ENCODE peak calls at places on chromosomes 4 and X, in ten cellular contexts. V is neural progenitor cell, P is HL-60, H is mammary epithelial cell, I is endodermal cell, T is psoas muscle, L is right lobe of liver, Q is PC-9, E is astrocyte of the spinal cord, D is pancreas. N is an unnamed sample.

GRCh38 chr4:8332891-8333331 is 63.4 kb downstream of the HTRA3 start:
- DNase-seq in H (peak; percentile 21), I (peak; percentile 29), E (no peak), T (no peak), L (no peak), D (no peak), Q (peak; percentile 49), P (no peak), V (no peak), N (no peak)

GRCh38 chrX:132463411-132463810 is 25.4 kb downstream of the MBNL3 start:
- DNase-seq in L (no peak), Q (no peak), D (no peak), E (no peak), V (peak; percentile 43), H (no peak), I (peak; percentile 63), P (peak; percentile 32), T (no peak), N (no peak)

GRCh38 chrX:9859711-9860555 is 73.7 kb downstream of the SHROOM2 start:
- DNase-seq in Q (no peak), D (no peak), L (no peak), P (no peak), T (no peak), I (no peak), V (no peak), H (no peak), E (peak; percentile 61), N (no peak)

GRCh38 chr4:8157496-8157895 is 1.1 kb downstream of the ABLIM2 start:
- DNase-seq in D (peak; percentile 72), V (peak; percentile 28), T (peak; percentile 74), Q (no peak), P (no peak), H (no peak), L (no peak), I (no peak), E (no peak), N (no peak)

GRCh38 chr4:24112466-24112865 is 222.6 kb upstream of the PPARGC1A start:
- DNase-seq in I (no peak), T (no peak), E (no peak), Q (no peak), V (no peak), D (no peak), H (no peak), P (no peak), L (no peak), N (no peak)

GRCh38 chr4:8164194-8164565 is 5.6 kb upstream of the ABLIM2 start:
- DNase-seq in I (no peak), D (peak; percentile 81), V (no peak), T (no peak), H (no peak), E (no peak), P (no peak), L (no peak), Q (no peak), N (no peak)

GRCh38 chrX:72492499-72492898 is 80.1 kb downstream of the HDAC8 start:
- DNase-seq in E (no peak), T (no peak), H (no peak), D (no peak), V (no peak), Q (no peak), P (no peak), L (no peak), I (no peak), N (no peak)

GRCh38 chrX:46072776-46073175 is 472.4 kb downstream of the ZNF674 start:
- DNase-seq in T (no peak), H (peak; percentile 8), E (no peak), Q (no peak), D (no peak), V (no peak), L (no peak), I (no peak), P (no peak), N (no peak)

GRCh38 chr4:165096776-165097175 is 15.9 kb downstream of the TMEM192 start:
- DNase-seq in L (no peak), Q (no peak), D (no peak), I (no peak), V (peak; percentile 43), T (no peak), E (peak; percentile 37), P (no peak), H (no peak), N (no peak)

GRCh38 chrX:21056636-21057035 is 317.6 kb upstream of the CNKSR2 start:
- DNase-seq in H (peak; percentile 31), E (no peak), T (no peak), P (no peak), Q (no peak), I (no peak), L (no peak), D (no peak), V (no peak), N (no peak)

GRCh38 chr4:665381-665750 is 8.7 kb downstream of the ATP5ME start:
- DNase-seq in E (no peak), T (peak; percentile 8), P (no peak), I (peak; percentile 37), D (peak; percentile 57), H (no peak), L (peak; percentile 11), Q (no peak), V (no peak), N (no peak)

GRCh38 chr4:23680616-23681518 is 209.0 kb downstream of the PPARGC1A start:
- DNase-seq in I (no peak), D (no peak), H (no peak), L (no peak), P (no peak), Q (no peak), T (no peak), E (peak; percentile 7), V (no peak), N (no peak)

GRCh38 chr4:15015170-15015569 is 12.9 kb downstream of the CPEB2 start:
- DNase-seq in L (no peak), D (no peak), V (no peak), Q (no peak), T (no peak), P (no peak), E (no peak), H (no peak), I (no peak), N (no peak)

GRCh38 chrX:136130931-136131843 is 16.1 kb upstream of the FHL1 start:
- DNase-seq in T (no peak), P (no peak), Q (peak; percentile 61), L (no peak), V (no peak), I (no peak), H (peak; percentile 91), D (no peak), E (peak; percentile 90), N (no peak)

DNA sequence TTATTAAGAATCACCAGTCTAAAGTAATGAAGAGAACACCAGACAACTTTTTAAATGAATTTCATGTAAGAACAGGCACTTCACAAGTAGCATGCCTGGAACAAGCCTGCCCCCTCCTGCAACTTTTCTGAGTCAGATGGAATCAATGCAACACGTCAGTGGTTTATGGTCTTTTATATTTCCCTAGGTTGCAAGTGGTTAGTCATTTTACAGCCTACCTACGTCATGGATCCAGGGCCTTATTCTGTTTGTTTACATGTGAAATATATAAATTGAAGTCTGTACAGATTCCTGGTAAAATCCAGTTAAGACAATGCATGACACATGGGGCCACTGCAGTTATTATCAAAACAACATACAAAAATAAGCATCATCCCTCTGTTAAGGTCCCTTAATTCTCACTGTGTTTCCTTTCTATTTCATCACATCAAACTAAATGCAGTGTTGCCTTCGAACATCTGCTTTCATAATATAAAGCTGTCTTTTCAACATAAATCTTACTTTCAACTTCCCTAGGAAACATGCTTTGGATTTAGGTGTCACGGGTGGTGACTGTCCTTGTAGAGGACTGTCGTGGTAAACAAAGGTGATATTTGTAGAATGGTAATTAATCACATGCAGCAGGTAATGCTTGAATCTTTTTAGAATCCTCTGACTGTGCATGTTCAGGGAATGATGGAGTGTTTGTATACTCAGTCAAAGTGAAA is 309.3 kb downstream of the FRMPD4 start:
- DNase-seq in Q (no peak), P (no peak), I (no peak), V (no peak), D (no peak), E (peak; percentile 81), H (peak; percentile 91), L (no peak), T (no peak), N (no peak)
- TF ChIP-seq CTCF in Q (no peak), P (no peak), I (no peak), V (no peak), D (no peak), E (peak; percentile 31), H (peak; percentile 46), L (no peak), T (no peak), N (no peak)

GRCh38 chr4:134762053-134762452 is 560.5 kb upstream of the PABPC4L start:
- DNase-seq in D (no peak), I (peak; percentile 53), Q (no peak), V (no peak), E (no peak), T (no peak), H (no peak), L (no peak), P (no peak), N (no peak)

GRCh38 chr4:134753390-134753789 is 551.8 kb upstream of the PABPC4L start:
- DNase-seq in V (no peak), I (no peak), E (no peak), T (no peak), L (no peak), H (no peak), P (no peak), D (no peak), Q (no peak), N (no peak)

GRCh38 chr4:134756456-134756855 is 554.9 kb upstream of the PABPC4L start:
- DNase-seq in E (no peak), Q (no peak), D (no peak), V (no peak), P (no peak), I (no peak), H (no peak), L (no peak), T (no peak), N (no peak)
- H3K4me3 ChIP-seq in E (no peak overlapping the region), Q (no peak overlapping the region), D (no peak overlapping the region), V (no peak overlapping the region), P (no peak overlapping the region), I (no peak overlapping the region), H (no peak overlapping the region), L (no peak overlapping the region), T (no peak overlapping the region), N (no peak overlapping the region)

GRCh38 chrX:153374426-153374825 is 26.7 kb downstream of the PNMA6E start:
- DNase-seq in L (no peak), Q (no peak), P (no peak), V (no peak), H (no peak), T (no peak), I (no peak), D (no peak), E (no peak), N (no peak)
- TF ChIP-seq CTCF in L (no peak), Q (no peak), P (no peak), V (peak; percentile 25), H (no peak), T (no peak), I (peak; percentile 43), D (no peak), E (no peak), N (no peak)

GRCh38 chr4:48127882-48128394 is 6.1 kb downstream of the TXK start:
- DNase-seq in P (peak; percentile 78), V (peak; percentile 89), D (no peak), T (no peak), Q (peak; percentile 84), H (peak; percentile 93), I (peak; percentile 94), E (peak; percentile 98), L (peak; percentile 47), N (peak; percentile 72)
- H3K4me3 ChIP-seq in P (no peak overlapping the region), V (no peak overlapping the region), D (no peak overlapping the region), T (peak overlapping the region; percentile 40), Q (peak overlapping the region; percentile 40), H (no peak overlapping the region), I (peak overlapping the region; percentile 46), E (no peak overlapping the region), L (no peak overlapping the region), N (no peak overlapping the region)

GRCh38 chr4:169005453-169006099 is 4.5 kb downstream of the CBR4 start:
- DNase-seq in V (no peak), T (no peak), D (no peak), P (no peak), E (peak; percentile 46), H (no peak), Q (no peak), L (no peak), I (no peak), N (no peak)
- TF ChIP-seq CTCF in V (peak; percentile 49), T (peak; percentile 25), D (peak; percentile 14), P (no peak), E (peak; percentile 36), H (peak; percentile 42), Q (peak; percentile 57), L (peak; percentile 28), I (peak; percentile 80), N (peak; percentile 8)